ENCODE peak calls at places on chromosomes 16 and 17, in four cellular contexts. Q, C, F and Z are unnamed samples.

GRCh38 chr16:22813946-22814325 is at the start of gene HS3ST2:
- DNase-seq in F (no peak), C (peak; percentile 59), Q (peak; percentile 67), Z (no peak)

GRCh38 chr16:85413713-85414663 is 199.1 kb upstream of the GSE1 start:
- DNase-seq in C (no peak), Q (no peak), F (no peak), Z (no peak)

GRCh38 chr17:82023447-82024241 is 539 bp downstream of the LRRC45 start:
- DNase-seq in C (peak; percentile 56), F (no peak), Q (no peak), Z (no peak)

GRCh38 chr16:49635009-49635350 is 220.9 kb downstream of the ZNF423 start:
- DNase-seq in F (no peak), Q (no peak), C (no peak), Z (no peak)

GRCh38 chr17:10120113-10120485 is 78.3 kb downstream of the GAS7 start:
- DNase-seq in F (no peak), Q (no peak), C (no peak), Z (no peak)

GRCh38 chr17:36611345-36612072 is 10.1 kb downstream of the MRM1 start:
- DNase-seq in Q (no peak), C (peak; percentile 95), F (peak; percentile 86), Z (no peak)

GRCh38 chr16:53881371-53881770 is 177.4 kb downstream of the FTO start:
- DNase-seq in C (peak; percentile 93), Q (no peak), F (peak; percentile 89), Z (no peak)

GRCh38 chr17:79201536-79202227 is 127.1 kb downstream of the ENGASE start:
- DNase-seq in F (no peak), C (peak; percentile 65), Q (no peak), Z (no peak)

GRCh38 chr16:71894229-71894920 is 956 bp upstream of the IST1 start:
- DNase-seq in C (peak; percentile 74), Q (peak; percentile 57), F (peak; percentile 68), Z (peak; percentile 28)

GRCh38 chr17:14198013-14198412 is 38.6 kb downstream of the CDRT15 start:
- DNase-seq in Q (no peak), F (no peak), C (no peak), Z (no peak)

GRCh38 chr16:57299009-57299718 is 14.7 kb upstream of the PLLP start:
- DNase-seq in F (no peak), C (peak; percentile 91), Q (no peak), Z (peak; percentile 37)

GRCh38 chr17:48262982-48263586 is 155.5 kb downstream of the SNX11 start:
- DNase-seq in C (peak; percentile 33), Q (no peak), F (no peak), Z (no peak)

GRCh38 chr17:45227101-45227591 is 5.5 kb downstream of the FMNL1 start:
- DNase-seq in C (peak; percentile 52), F (no peak), Q (no peak), Z (no peak)

GRCh38 chr17:30379303-30380105 is 777 bp downstream of the CPD start:
- DNase-seq in C (peak; percentile 40), Q (peak; percentile 28), F (no peak), Z (no peak)

GRCh38 chr16:86556576-86556975 is 1.5 kb upstream of the MTHFSD start:
- DNase-seq in Q (no peak), F (no peak), C (no peak), Z (no peak)

GRCh38 chr16:66335704-66336329 is 30.7 kb upstream of the CDH5 start:
- DNase-seq in Q (peak; percentile 76), F (peak; percentile 73), C (no peak), Z (no peak)

GRCh38 chr16:78705694-78706093 is 606.2 kb downstream of the WWOX start:
- DNase-seq in F (no peak), Q (no peak), C (no peak), Z (no peak)

GRCh38 chr16:48284772-48285409 is 37.6 kb upstream of the ABCC11 start:
- DNase-seq in F (no peak), C (no peak), Q (no peak), Z (no peak)

GRCh38 chr17:80866050-80866793 is 125.4 kb upstream of the CHMP6 start:
- DNase-seq in Q (peak; percentile 64), C (peak; percentile 84), F (peak; percentile 70), Z (peak; percentile 40)

GRCh38 chr17:5184284-5184683 is 7.4 kb downstream of the ZNF594 start:
- DNase-seq in F (no peak), Q (no peak), C (no peak), Z (no peak)

GRCh38 chr16:81843243-81843582 is 64.1 kb downstream of the PLCG2 start:
- DNase-seq in Q (no peak), F (peak; percentile 53), C (peak; percentile 14), Z (no peak)

GRCh38 chr16:89602273-89602951 is 11.0 kb upstream of the DPEP1 start:
- DNase-seq in Q (peak; percentile 78), C (peak; percentile 96), F (peak; percentile 73), Z (peak; percentile 33)

GRCh38 chr17:61815863-61816523 is 47.3 kb downstream of the BRIP1 start:
- DNase-seq in F (no peak), C (no peak), Q (no peak), Z (no peak)

GRCh38 chr16:56617212-56618085 is 8.1 kb upstream of the MT1E start:
- DNase-seq in F (peak; percentile 72), C (peak; percentile 88), Q (no peak), Z (peak; percentile 23)

GRCh38 chr17:78576389-78577112 is 645 bp downstream of the DNAH17 start:
- DNase-seq in C (no peak), F (no peak), Q (no peak), Z (no peak)

GRCh38 chr17:82246365-82247174 is 17.7 kb downstream of the SLC16A3 start:
- DNase-seq in F (peak; percentile 60), Q (no peak), C (peak; percentile 83), Z (no peak)

GRCh38 chr17:78128616-78129384 is at the start of gene TMC6:
- DNase-seq in Q (no peak), F (no peak), C (no peak), Z (peak; percentile 76)

GRCh38 chr17:41020346-41020745 is 6.7 kb downstream of the KRTAP1-5 start:
- DNase-seq in Q (no peak), C (no peak), F (no peak), Z (no peak)

GRCh38 chr17:3879181-3879580 is 13.7 kb downstream of the CAMKK1 start:
- DNase-seq in C (peak; percentile 85), F (peak; percentile 67), Q (peak; percentile 57), Z (no peak)

GRCh38 chr16:23131841-23132576 is 17.2 kb downstream of the USP31 start:
- DNase-seq in F (no peak), C (peak; percentile 56), Q (no peak), Z (no peak)

GRCh38 chr16:47924950-47925349 is 230.8 kb downstream of the ABCC12 start:
- DNase-seq in Q (no peak), F (no peak), C (no peak), Z (no peak)

GRCh38 chr17:61314368-61315078 is 85.1 kb upstream of the TBX2 start:
- DNase-seq in C (peak; percentile 50), Q (peak; percentile 22), F (peak; percentile 95), Z (no peak)

GRCh38 chr17:14918540-14918939 is 346.6 kb downstream of the PMP22 start:
- DNase-seq in F (peak; percentile 4), C (peak; percentile 32), Q (no peak), Z (no peak)

GRCh38 chr16:57325458-57325857 is 33.1 kb upstream of the CCL22 start:
- DNase-seq in Q (no peak), C (peak; percentile 44), F (peak; percentile 60), Z (no peak)

GRCh38 chr16:20675488-20676267 is 21.8 kb downstream of the ACSM1 start:
- DNase-seq in F (peak; percentile 16), Q (no peak), C (peak; percentile 10), Z (no peak)

GRCh38 chr16:49453983-49454382 is 80.4 kb downstream of the C16orf78 start:
- DNase-seq in C (no peak), F (no peak), Q (no peak), Z (no peak)

GRCh38 chr17:48552453-48553189 is 7.7 kb upstream of the HOXB2 start:
- DNase-seq in Q (no peak), F (peak; percentile 70), C (no peak), Z (no peak)